ENCODE peak calls at places on chromosomes 11 and 22, in eight cellular contexts. T, Z, S, K, P, L, B and X are unnamed samples.

GRCh38 chr22:29700949-29701927 is 18.6 kb upstream of the CABP7 start:
- DNase-seq in K (peak; percentile 32), Z (no peak), L (peak; percentile 28), T (no peak), P (no peak), S (no peak), B (no peak), X (no peak)

GRCh38 chr11:44559207-44559943 is 6.1 kb upstream of the CD82 start:
- DNase-seq in T (no peak), B (no peak), Z (no peak), S (no peak), K (no peak), L (no peak), P (no peak), X (no peak)

GRCh38 chr11:48101044-48101733 is 115.4 kb upstream of the OR4B1 start:
- DNase-seq in Z (no peak), S (no peak), P (no peak), B (no peak), K (no peak), L (no peak), T (no peak), X (peak; percentile 56)

GRCh38 chr22:35629406-35630234 is 12.5 kb upstream of the MB start:
- DNase-seq in Z (peak; percentile 38), L (peak; percentile 99), B (no peak), S (no peak), K (peak; percentile 84), P (peak; percentile 88), T (peak; percentile 36), X (peak; percentile 94)

GRCh38 chr22:44884968-44885805 is 124.6 kb downstream of the PHF21B start:
- DNase-seq in P (no peak), Z (no peak), B (no peak), L (no peak), K (no peak), T (no peak), S (no peak), X (no peak)

GRCh38 chr11:130095326-130095725 is 25.6 kb downstream of the APLP2 start:
- DNase-seq in S (no peak), T (no peak), L (no peak), Z (no peak), P (no peak), K (no peak), B (no peak), X (no peak)

GRCh38 chr11:128716231-128716630 is 22.4 kb downstream of the FLI1 start:
- DNase-seq in T (no peak), S (no peak), L (no peak), P (no peak), Z (no peak), B (no peak), K (no peak), X (no peak)

GRCh38 chr22:36462475-36462790 is 19.0 kb downstream of the TXN2 start:
- DNase-seq in T (no peak), B (no peak), S (no peak), K (no peak), Z (no peak), L (no peak), P (no peak), X (no peak)

GRCh38 chr22:49997932-49998717 is 14.4 kb downstream of the IL17REL start:
- DNase-seq in S (no peak), L (no peak), B (no peak), P (no peak), T (no peak), K (no peak), Z (no peak), X (no peak)

GRCh38 chr11:57310630-57311086 is 14.1 kb downstream of the TNKS1BP1 start:
- DNase-seq in L (peak; percentile 59), T (no peak), S (no peak), B (no peak), K (peak; percentile 84), Z (no peak), P (no peak), X (no peak)

GRCh38 chr11:433641-434040 is 8.2 kb downstream of the ANO9 start:
- DNase-seq in Z (no peak), K (no peak), T (no peak), P (no peak), S (no peak), L (no peak), B (no peak), X (no peak)

GRCh38 chr11:518463-519202 is 11.6 kb upstream of the RNH1 start:
- DNase-seq in K (peak; percentile 92), B (peak; percentile 84), Z (peak; percentile 81), L (peak; percentile 96), P (peak; percentile 89), S (no peak), T (peak; percentile 87), X (peak; percentile 81)

GRCh38 chr11:8063319-8063718 is 17.7 kb upstream of the TUB start:
- DNase-seq in L (peak; percentile 89), K (no peak), T (no peak), S (no peak), P (no peak), B (no peak), Z (no peak), X (no peak)

GRCh38 chr11:33941637-33942160 is 49.8 kb upstream of the LMO2 start:
- DNase-seq in P (no peak), Z (no peak), S (no peak), B (no peak), K (no peak), T (no peak), L (peak; percentile 21), X (no peak)

GRCh38 chr11:46327829-46328228 is 19.4 kb upstream of the DGKZ start:
- DNase-seq in T (no peak), K (no peak), B (no peak), Z (no peak), P (no peak), S (no peak), L (no peak), X (no peak)

GRCh38 chr11:32435511-32435946 is at the start of gene WT1:
- DNase-seq in K (no peak), P (no peak), S (no peak), L (no peak), T (no peak), B (no peak), Z (no peak), X (no peak)

GRCh38 chr22:25156736-25157135 is 42.9 kb upstream of the CRYBB3 start:
- DNase-seq in T (no peak), L (no peak), K (no peak), Z (no peak), P (no peak), S (no peak), B (no peak), X (no peak)

GRCh38 chr22:37169412-37169811 is 18.6 kb downstream of the C1QTNF6 start:
- DNase-seq in P (no peak), B (no peak), Z (no peak), K (no peak), L (no peak), S (no peak), T (no peak), X (no peak)

GRCh38 chr11:130831506-130832385 is 84.5 kb downstream of the SNX19 start:
- DNase-seq in B (no peak), K (no peak), P (no peak), L (peak; percentile 68), S (no peak), T (no peak), Z (no peak), X (no peak)

GRCh38 chr11:5973530-5973929 is 5.2 kb upstream of the OR56A5 start:
- DNase-seq in S (no peak), K (no peak), Z (no peak), T (no peak), L (no peak), P (no peak), B (no peak), X (no peak)

GRCh38 chr11:111363985-111364384 is 15.1 kb downstream of the POU2AF1 start:
- DNase-seq in L (no peak), S (no peak), P (no peak), Z (no peak), T (no peak), K (no peak), B (no peak), X (no peak)

GRCh38 chr11:96242191-96242845 is 100.7 kb downstream of the MAML2 start:
- DNase-seq in K (no peak), L (peak; percentile 66), S (no peak), Z (no peak), B (no peak), T (no peak), P (no peak), X (no peak)

GRCh38 chr11:128940603-128941002 is 2.1 kb downstream of the TP53AIP1 start:
- DNase-seq in Z (no peak), B (no peak), T (no peak), K (no peak), P (peak; percentile 71), S (no peak), L (no peak), X (no peak)

GRCh38 chr11:6205366-6205765 is at the start of gene C11orf42:
- DNase-seq in B (no peak), T (no peak), K (no peak), P (no peak), S (no peak), Z (no peak), L (no peak), X (no peak)

GRCh38 chr11:33700425-33701271 is at the start of gene C11orf91:
- DNase-seq in T (peak; percentile 91), B (peak; percentile 88), Z (peak; percentile 92), K (peak; percentile 92), L (peak; percentile 97), P (peak; percentile 93), S (peak; percentile 87), X (peak; percentile 96)

GRCh38 chr11:85725510-85726258 is 39.7 kb upstream of the CCDC89 start:
- DNase-seq in P (no peak), L (peak; percentile 92), K (no peak), B (no peak), S (no peak), T (no peak), Z (no peak), X (no peak)

GRCh38 chr11:250740-251299 is 14.0 kb downstream of the PSMD13 start:
- DNase-seq in S (peak; percentile 16), Z (no peak), L (peak; percentile 59), K (peak; percentile 67), T (peak; percentile 81), P (no peak), B (no peak), X (no peak)